ENCODE peak calls at places on chromosomes 7 and 10, in seven cellular contexts. T is psoas muscle, B is epithelial cell of esophagus, X is suprapubic skin, F is fibroblast of lung, R is retinal pigment epithelial cell, P is OCI-LY7. V is an unnamed sample.

GRCh38 chr7:99339595-99339994 is 13.9 kb downstream of the ARPC1A start:
- DNase-seq in T (no peak), B (no peak), X (no peak), F (no peak), R (no peak), P (no peak), V (no peak)

GRCh38 chr7:23469961-23470250 is 385 bp downstream of the IGF2BP3 start:
- DNase-seq in T (no peak), B (no peak), X (no peak), F (no peak), R (no peak), P (no peak), V (no peak)

GRCh38 chr7:95104739-95105138 is 197.3 kb downstream of the PPP1R9A start:
- DNase-seq in T (no peak), B (peak), X (no peak), F (no peak), R (peak), P (no peak), V (no peak)

GRCh38 chr10:19921300-19922140 is 105.3 kb downstream of the PLXDC2 start:
- DNase-seq in T (no peak), B (peak), X (no peak), F (peak), R (peak), P (no peak), V (no peak)

GRCh38 chr7:24574365-24574764 is 1.1 kb downstream of the PALS2 start:
- DNase-seq in T (no peak), B (peak), X (no peak), F (peak), R (no peak), P (no peak), V (no peak)

GRCh38 chr7:113635492-113635891 is 283.3 kb downstream of the PPP1R3A start:
- DNase-seq in T (no peak), B (peak), X (no peak), F (no peak), R (no peak), P (no peak), V (no peak)

GRCh38 chr10:133224861-133225366 is 5.1 kb upstream of the UTF1 start:
- DNase-seq in T (no peak), B (no peak), X (no peak), F (no peak), R (no peak), P (no peak), V (no peak)

GRCh38 chr7:17900464-17900863 is 39.8 kb downstream of the SNX13 start:
- DNase-seq in T (no peak), B (no peak), X (no peak), F (no peak), R (no peak), P (no peak), V (no peak)

GRCh38 chr7:155998328-155998691 is 186.0 kb upstream of the SHH start:
- DNase-seq in T (no peak), B (peak), X (peak), F (no peak), R (no peak), P (no peak), V (no peak)

GRCh38 chr7:112157072-112157471 is 49.1 kb downstream of the DOCK4 start:
- DNase-seq in T (no peak), B (peak), X (no peak), F (peak), R (no peak), P (no peak), V (no peak)

GRCh38 chr7:140041626-140042385 is 20.9 kb downstream of the PARP12 start:
- DNase-seq in T (no peak), B (no peak), X (no peak), F (peak), R (no peak), P (no peak), V (no peak)

GRCh38 chr10:26326874-26327273 is 110.3 kb downstream of the GAD2 start:
- DNase-seq in T (no peak), B (no peak), X (no peak), F (no peak), R (no peak), P (no peak), V (no peak)

GRCh38 chr10:112880633-112881530 is 69.2 kb upstream of the TCF7L2 start:
- DNase-seq in T (no peak), B (no peak), X (no peak), F (no peak), R (no peak), P (no peak), V (no peak)

GRCh38 chr10:114806572-114807391 is 14.8 kb upstream of the FHIP2A start:
- DNase-seq in T (no peak), B (no peak), X (no peak), F (no peak), R (no peak), P (no peak), V (no peak)

GRCh38 chr10:43124094-43124521 is 14.1 kb upstream of the CSGALNACT2 start:
- DNase-seq in T (no peak), B (no peak), X (no peak), F (no peak), R (no peak), P (no peak), V (no peak)

GRCh38 chr7:2002561-2003450 is 229.9 kb downstream of the MAD1L1 start:
- DNase-seq in T (peak), B (no peak), X (peak), F (no peak), R (no peak), P (no peak), V (no peak)

GRCh38 chr10:43082087-43082486 is 5.2 kb downstream of the RET start:
- DNase-seq in T (no peak), B (no peak), X (no peak), F (no peak), R (no peak), P (no peak), V (no peak)

GRCh38 chr10:115624448-115624847 is 531.3 kb downstream of the ATRNL1 start:
- DNase-seq in T (no peak), B (peak), X (no peak), F (peak), R (no peak), P (no peak), V (no peak)

GRCh38 chr7:155618708-155619633 is 25.5 kb upstream of the RBM33 start:
- DNase-seq in T (no peak), B (no peak), X (no peak), F (peak), R (peak), P (no peak), V (no peak)

GRCh38 chr7:70829221-70830059 is 302.5 kb upstream of the GALNT17 start:
- DNase-seq in T (peak), B (peak), X (peak), F (peak), R (no peak), P (peak), V (peak)

GRCh38 chr7:111475959-111476358 is 86.3 kb downstream of the IMMP2L start:
- DNase-seq in T (no peak), B (no peak), X (no peak), F (no peak), R (no peak), P (no peak), V (no peak)

GRCh38 chr7:36765605-36766004 is 41.3 kb upstream of the AOAH start:
- DNase-seq in T (no peak), B (no peak), X (no peak), F (no peak), R (no peak), P (no peak), V (no peak)

GRCh38 chr10:29607576-29607975 is 27.2 kb downstream of the SVIL start:
- DNase-seq in T (no peak), B (peak), X (no peak), F (no peak), R (no peak), P (no peak), V (no peak)

GRCh38 chr10:79353000-79353406 is 5.7 kb downstream of the PPIF start:
- DNase-seq in T (peak), B (no peak), X (no peak), F (no peak), R (no peak), P (no peak), V (no peak)

GRCh38 chr7:139532636-139533035 is 9.2 kb downstream of the CLEC2L start:
- DNase-seq in T (no peak), B (no peak), X (no peak), F (no peak), R (no peak), P (no peak), V (no peak)

DNA sequence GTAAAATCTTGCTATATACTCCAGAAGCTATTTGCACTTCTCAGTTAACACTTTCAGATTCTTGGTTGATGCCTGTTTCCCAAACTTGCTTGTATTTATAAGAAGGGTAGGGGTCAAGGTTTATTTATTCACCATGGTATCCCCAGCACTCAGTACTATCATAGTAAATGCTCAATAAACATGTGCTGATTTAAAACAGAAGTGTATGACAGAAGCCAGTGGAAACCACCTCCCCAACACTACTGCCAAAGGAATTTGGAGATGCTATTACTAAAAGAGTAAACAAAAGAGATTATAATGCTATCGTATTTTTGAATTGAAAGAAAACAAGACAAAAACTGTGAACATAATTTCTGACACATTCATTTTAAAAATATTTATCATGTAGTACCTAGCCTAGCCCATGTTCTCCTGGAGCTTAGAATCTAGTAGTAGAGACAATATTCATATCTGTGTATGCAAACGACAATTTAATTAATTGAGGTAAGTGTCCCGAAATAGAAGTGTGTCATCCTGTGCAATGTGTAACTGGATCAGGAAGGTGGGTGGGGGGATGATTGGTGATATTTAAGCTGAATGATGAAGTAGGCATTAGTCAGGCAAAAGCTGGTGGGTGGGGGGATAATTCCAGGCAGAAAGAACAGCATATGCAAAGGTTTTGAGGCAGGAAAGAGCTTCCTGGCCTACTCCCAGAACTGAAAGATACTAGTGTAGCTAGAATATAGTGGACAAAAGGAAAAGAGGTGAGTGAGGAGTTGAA is 77.5 kb downstream of the HGF start:
- DNase-seq in T (no peak), B (peak), X (no peak), F (no peak), R (no peak), P (no peak), V (no peak)
- H3K4me3 ChIP-seq in T (no peak), B (no peak), X (no peak), F (no peak), R (no peak), P (no peak), V (no peak)

GRCh38 chr10:119667562-119668328 is 16.6 kb downstream of the BAG3 start:
- DNase-seq in T (peak), B (peak), X (peak), F (peak), R (peak), P (no peak), V (no peak)
- TF ChIP-seq CTCF in T (peak), B (peak), X (no peak), F (peak), R (no peak), P (no peak), V (no peak)

GRCh38 chr7:43113622-43114450 is 1.4 kb downstream of the HECW1 start:
- DNase-seq in T (no peak), B (no peak), X (no peak), F (peak), R (no peak), P (no peak), V (no peak)
- H3K4me3 ChIP-seq in T (peak), B (no peak), X (peak), F (peak), R (peak), P (no peak), V (peak)

GRCh38 chr10:3432089-3432488 is 259.5 kb upstream of the PITRM1 start:
- DNase-seq in T (no peak), B (no peak), X (no peak), F (no peak), R (no peak), P (no peak), V (no peak)
- TF ChIP-seq CTCF in T (no peak), B (no peak), X (no peak), F (no peak), R (no peak), P (no peak), V (no peak)

GRCh38 chr10:89518108-89518507 is 17.3 kb downstream of the SLC16A12 start:
- DNase-seq in T (no peak), B (no peak), X (no peak), F (no peak), R (no peak), P (no peak), V (no peak)

GRCh38 chr10:89515031-89515841 is 20.2 kb downstream of the SLC16A12 start:
- DNase-seq in T (no peak), B (peak), X (no peak), F (peak), R (peak), P (no peak), V (no peak)

GRCh38 chr10:89518876-89519842 is 16.2 kb downstream of the SLC16A12 start:
- DNase-seq in T (peak), B (peak), X (no peak), F (peak), R (no peak), P (no peak), V (no peak)

GRCh38 chr10:89513206-89513605 is 22.2 kb downstream of the SLC16A12 start:
- DNase-seq in T (no peak), B (no peak), X (no peak), F (no peak), R (no peak), P (no peak), V (no peak)

GRCh38 chr10:89516149-89516832 is 19.1 kb downstream of the SLC16A12 start:
- DNase-seq in T (peak), B (peak), X (no peak), F (peak), R (peak), P (no peak), V (no peak)
- H3K4me3 ChIP-seq in T (no peak), B (no peak), X (no peak), F (no peak), R (no peak), P (no peak), V (no peak)

DNA sequence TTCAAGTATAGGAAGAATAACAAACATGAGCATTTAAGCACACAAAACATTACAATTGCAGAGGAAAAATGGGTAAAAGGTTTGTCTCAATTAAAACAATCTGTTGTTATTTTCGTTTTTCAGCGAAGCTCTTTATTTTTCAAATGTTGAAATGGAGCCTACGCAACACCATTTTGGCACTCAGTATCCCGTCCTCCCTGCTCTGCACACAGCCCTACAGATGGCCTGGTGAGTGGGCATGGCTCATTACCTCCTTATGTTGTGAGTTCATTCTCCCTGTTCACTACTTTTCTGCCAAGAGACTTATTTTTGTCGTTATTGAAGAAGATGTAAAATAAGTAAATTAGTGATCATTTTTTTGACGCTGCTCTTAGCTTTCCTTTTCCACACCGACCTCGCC is 167.8 kb upstream of the CXCL12 start:
- DNase-seq in T (no peak), B (no peak), X (no peak), F (no peak), R (no peak), P (no peak), V (no peak)
- TF ChIP-seq CTCF in T (no peak), B (no peak), X (no peak), F (no peak), R (no peak), P (no peak), V (no peak)

GRCh38 chr7:35755711-35756110 is 45.1 kb upstream of the SEPTIN7 start:
- DNase-seq in T (no peak), B (no peak), X (no peak), F (no peak), R (no peak), P (no peak), V (no peak)

GRCh38 chr7:35752727-35753126 is 48.1 kb upstream of the SEPTIN7 start:
- DNase-seq in T (no peak), B (peak), X (no peak), F (no peak), R (no peak), P (no peak), V (no peak)

GRCh38 chr7:35754741-35755140 is 46.1 kb upstream of the SEPTIN7 start:
- DNase-seq in T (no peak), B (no peak), X (no peak), F (peak), R (no peak), P (no peak), V (no peak)

GRCh38 chr7:35757574-35757973 is 43.3 kb upstream of the SEPTIN7 start:
- DNase-seq in T (no peak), B (no peak), X (no peak), F (no peak), R (no peak), P (no peak), V (no peak)

DNA sequence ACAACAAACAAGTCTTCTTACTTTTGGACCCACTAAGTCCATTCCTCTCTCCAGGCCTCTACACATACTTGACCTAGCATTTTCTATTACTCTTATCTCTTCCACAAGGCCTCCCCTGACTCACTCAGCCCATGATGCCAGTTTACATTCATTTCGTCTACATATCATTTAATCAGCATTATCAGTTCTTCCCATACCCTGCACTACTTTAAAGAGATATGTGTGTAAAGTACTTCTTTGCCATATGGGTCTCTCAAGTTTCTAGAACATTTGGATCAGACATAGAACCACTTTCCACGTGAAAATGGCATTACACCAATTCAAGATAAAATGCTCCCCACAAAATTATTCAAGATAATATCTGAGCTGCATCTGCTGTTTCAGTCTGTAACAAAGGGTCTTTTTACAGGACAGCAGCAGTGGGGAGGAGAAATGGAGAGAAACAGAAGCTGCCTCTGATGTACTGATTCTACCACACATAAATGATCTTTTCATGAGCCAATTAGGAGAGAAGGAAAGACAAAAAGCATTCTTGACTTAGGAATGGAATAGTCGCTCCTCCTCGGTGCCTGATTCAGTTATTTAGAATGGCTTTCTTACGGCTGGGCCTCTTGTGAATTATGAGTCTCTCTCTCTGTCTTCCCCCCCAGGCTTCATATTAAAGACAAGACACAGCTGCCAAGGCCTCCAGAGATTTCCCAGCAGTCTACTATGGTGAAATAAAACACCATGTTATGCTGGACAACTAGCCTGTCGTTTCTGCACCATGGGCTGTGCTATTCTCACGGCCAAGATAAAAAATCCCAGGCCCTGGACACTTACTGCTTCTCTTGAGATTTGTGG is 46.9 kb upstream of the SEPTIN7 start:
- DNase-seq in T (peak), B (no peak), X (no peak), F (peak), R (no peak), P (no peak), V (no peak)
- H3K4me3 ChIP-seq in T (peak), B (no peak), X (no peak), F (no peak), R (no peak), P (no peak), V (no peak)

GRCh38 chr7:30741289-30741688 is 10.6 kb upstream of the INMT start:
- DNase-seq in T (no peak), B (no peak), X (no peak), F (no peak), R (no peak), P (no peak), V (no peak)

GRCh38 chr7:30744075-30744417 is 7.9 kb upstream of the INMT start:
- DNase-seq in T (no peak), B (no peak), X (no peak), F (no peak), R (no peak), P (no peak), V (no peak)

GRCh38 chr7:30740417-30741181 is 11.3 kb upstream of the INMT start:
- DNase-seq in T (peak), B (peak), X (no peak), F (peak), R (no peak), P (peak), V (peak)

GRCh38 chr7:30745251-30745650 is 6.7 kb upstream of the INMT start:
- DNase-seq in T (no peak), B (no peak), X (no peak), F (no peak), R (no peak), P (no peak), V (no peak)

DNA sequence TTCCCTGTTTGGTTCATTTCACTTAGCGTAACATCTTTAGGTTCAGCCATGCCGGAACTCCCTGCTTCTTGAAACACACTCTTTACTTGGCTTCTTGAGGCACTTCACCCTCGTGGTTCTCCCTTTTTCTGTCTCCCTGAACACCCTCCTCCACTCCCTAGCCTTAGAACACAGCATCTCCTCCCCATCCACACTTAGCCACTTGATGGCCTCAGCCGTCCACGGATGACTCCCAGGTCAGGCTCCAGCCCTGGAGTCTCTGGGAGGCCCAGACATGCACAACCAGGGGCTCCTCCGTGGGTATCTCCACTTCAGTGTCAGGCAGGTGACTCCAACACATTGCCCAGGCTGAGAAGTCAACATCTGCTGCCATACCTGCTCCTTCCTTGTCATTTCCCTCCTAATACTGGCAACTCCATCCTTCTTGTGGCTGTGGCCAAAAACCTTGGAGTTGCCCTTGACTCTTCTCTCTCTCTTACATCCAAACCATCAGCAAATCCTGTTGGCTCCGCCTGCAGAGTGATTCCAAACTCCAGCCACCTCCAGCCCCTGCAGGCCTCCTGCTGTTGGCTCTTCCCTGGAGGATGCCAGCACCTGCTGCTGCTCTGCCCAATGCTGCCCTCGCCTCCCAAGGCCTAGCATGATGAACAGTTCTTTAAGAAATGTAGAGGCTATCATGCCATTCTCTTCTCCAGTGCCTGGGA is 8.4 kb upstream of the INMT start:
- DNase-seq in T (no peak), B (peak), X (no peak), F (peak), R (no peak), P (no peak), V (no peak)
- TF ChIP-seq CTCF in T (peak), B (no peak), X (no peak), F (peak), R (peak), P (no peak), V (no peak)

V was measured in GM06990.